ENCODE peak calls at places on chromosome 22, in five cellular contexts. P, C, T, U and X are unnamed samples.

GRCh38 chr22:24697141-24697540 is 77.4 kb downstream of the PIWIL3 start:
- ATAC-seq in P (peak), C (no peak), T (peak), U (peak), X (no peak)

GRCh38 chr22:32020117-32020516 is 22.9 kb upstream of the SLC5A1 start:
- ATAC-seq in P (no peak), C (no peak), T (no peak), U (no peak), X (no peak)

GRCh38 chr22:28923826-28924732 is 40.7 kb downstream of the ZNRF3 start:
- ATAC-seq in P (peak), C (no peak), T (peak), U (no peak), X (no peak)

GRCh38 chr22:37212174-37212906 is at the start of gene SSTR3:
- ATAC-seq in P (peak), C (peak), T (no peak), U (no peak), X (no peak)

GRCh38 chr22:35605787-35606492 is 11.2 kb downstream of the MB start:
- ATAC-seq in P (no peak), C (no peak), T (no peak), U (no peak), X (no peak)

GRCh38 chr22:21047035-21047661 is 1.4 kb downstream of the LRRC74B start:
- ATAC-seq in P (no peak), C (no peak), T (no peak), U (no peak), X (no peak)

GRCh38 chr22:40101417-40102101 is 76.2 kb upstream of the TNRC6B start:
- ATAC-seq in P (no peak), C (no peak), T (no peak), U (no peak), X (no peak)

GRCh38 chr22:36323855-36324331 is 63.9 kb downstream of the MYH9 start:
- ATAC-seq in P (no peak), C (no peak), T (peak), U (no peak), X (peak)

GRCh38 chr22:19832476-19833108 is 22.1 kb downstream of the GNB1L start:
- ATAC-seq in P (no peak), C (peak), T (no peak), U (peak), X (no peak)

GRCh38 chr22:37002633-37003032 is 16.6 kb downstream of the TST start:
- ATAC-seq in P (no peak), C (no peak), T (no peak), U (no peak), X (no peak)

GRCh38 chr22:35409783-35410662 is 10.1 kb downstream of the MCM5 start:
- ATAC-seq in P (no peak), C (peak), T (peak), U (no peak), X (peak)

GRCh38 chr22:20751185-20751851 is 22.6 kb upstream of the SERPIND1 start:
- ATAC-seq in P (peak), C (no peak), T (no peak), U (peak), X (no peak)

GRCh38 chr22:25627271-25627848 is 62.9 kb downstream of the GRK3 start:
- ATAC-seq in P (no peak), C (peak), T (no peak), U (no peak), X (no peak)

GRCh38 chr22:37145415-37146385 is 4.0 kb downstream of the IL2RB start:
- ATAC-seq in P (peak), C (no peak), T (no peak), U (no peak), X (no peak)

GRCh38 chr22:43884600-43885318 is 7.1 kb downstream of the PNPLA5 start:
- ATAC-seq in P (peak), C (peak), T (no peak), U (peak), X (no peak)

GRCh38 chr22:48241658-48242057 is 1479.2 kb downstream of the TBC1D22A start:
- ATAC-seq in P (no peak), C (no peak), T (no peak), U (no peak), X (no peak)

GRCh38 chr22:31635638-31636306 is 26.2 kb downstream of the PISD start:
- ATAC-seq in P (no peak), C (no peak), T (peak), U (no peak), X (no peak)

GRCh38 chr22:36824655-36825054 is 7.8 kb upstream of the PVALB start:
- ATAC-seq in P (no peak), C (no peak), T (peak), U (no peak), X (no peak)

GRCh38 chr22:44254811-44255210 is 57.9 kb downstream of the SHISAL1 start:
- ATAC-seq in P (no peak), C (no peak), T (no peak), U (no peak), X (no peak)

GRCh38 chr22:25741692-25742626 is at the start of gene MYO18B:
- ATAC-seq in P (peak), C (no peak), T (no peak), U (peak), X (no peak)

GRCh38 chr22:32777997-32778396 is 23.5 kb upstream of the TIMP3 start:
- ATAC-seq in P (no peak), C (no peak), T (no peak), U (no peak), X (no peak)

GRCh38 chr22:24190159-24190540 is 8.9 kb downstream of the SUSD2 start:
- ATAC-seq in P (no peak), C (no peak), T (no peak), U (no peak), X (peak)

GRCh38 chr22:20436309-20437252 is 1.0 kb downstream of the SCARF2 start:
- ATAC-seq in P (peak), C (no peak), T (no peak), U (peak), X (peak)

GRCh38 chr22:44437493-44438015 is 60.5 kb downstream of the RTL6 start:
- ATAC-seq in P (no peak), C (no peak), T (no peak), U (no peak), X (no peak)

GRCh38 chr22:26681395-26681821 is 24.0 kb downstream of the MIAT start:
- ATAC-seq in P (no peak), C (no peak), T (peak), U (no peak), X (no peak)

GRCh38 chr22:23113067-23113846 is 28.5 kb downstream of the RSPH14 start:
- ATAC-seq in P (no peak), C (peak), T (no peak), U (no peak), X (no peak)

GRCh38 chr22:32950366-32950765 is 107.8 kb downstream of the SYN3 start:
- ATAC-seq in P (no peak), C (no peak), T (no peak), U (no peak), X (no peak)

DNA sequence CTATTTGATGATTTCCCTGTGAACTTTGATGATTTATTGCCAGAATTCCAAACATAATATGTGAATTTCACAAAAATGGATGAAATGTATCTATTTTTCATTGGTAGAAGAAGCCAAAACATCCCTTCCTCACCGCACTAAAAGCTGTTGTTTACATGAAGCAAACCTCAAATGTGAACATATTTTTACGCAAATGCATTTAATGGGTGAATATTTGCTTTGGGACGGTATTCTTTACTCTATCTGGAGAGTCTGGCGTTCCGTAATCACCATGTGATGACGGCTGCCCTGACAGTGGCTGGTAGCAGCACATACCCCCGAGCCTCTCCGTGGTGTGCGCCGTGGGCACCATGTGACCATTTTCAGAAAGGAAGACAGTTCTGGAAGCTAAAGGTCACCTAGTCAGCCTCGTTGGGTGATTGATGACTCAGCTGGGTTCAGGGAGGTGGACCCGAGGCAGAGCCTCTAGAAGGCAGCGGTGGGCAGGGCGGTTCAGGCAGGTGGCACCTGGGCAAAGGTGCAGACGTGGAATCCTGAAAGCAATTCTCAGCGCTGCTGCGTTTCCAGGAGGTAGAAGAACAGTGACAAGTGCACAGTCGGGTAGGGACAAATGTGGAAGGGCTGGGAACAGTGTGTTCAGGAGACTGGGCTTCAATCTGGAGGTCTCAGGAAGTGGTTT is 45.3 kb downstream of the PPARA start:
- ATAC-seq in P (no peak), C (no peak), T (no peak), U (no peak), X (no peak)
- TF ChIP-seq EP300 in P (no peak), C (no peak), T (no peak), U (no peak), X (no peak)

GRCh38 chr22:42314709-42315391 is 44.4 kb upstream of the TCF20 start:
- ATAC-seq in P (no peak), C (no peak), T (no peak), U (no peak), X (no peak)

GRCh38 chr22:42316988-42317387 is 46.5 kb upstream of the TCF20 start:
- ATAC-seq in P (no peak), C (peak), T (peak), U (peak), X (peak)

GRCh38 chr22:42313204-42313603 is 42.8 kb upstream of the TCF20 start:
- ATAC-seq in P (peak), C (no peak), T (no peak), U (peak), X (no peak)

GRCh38 chr22:42315392-42315756 is 44.9 kb upstream of the TCF20 start:
- ATAC-seq in P (no peak), C (no peak), T (no peak), U (no peak), X (no peak)

DNA sequence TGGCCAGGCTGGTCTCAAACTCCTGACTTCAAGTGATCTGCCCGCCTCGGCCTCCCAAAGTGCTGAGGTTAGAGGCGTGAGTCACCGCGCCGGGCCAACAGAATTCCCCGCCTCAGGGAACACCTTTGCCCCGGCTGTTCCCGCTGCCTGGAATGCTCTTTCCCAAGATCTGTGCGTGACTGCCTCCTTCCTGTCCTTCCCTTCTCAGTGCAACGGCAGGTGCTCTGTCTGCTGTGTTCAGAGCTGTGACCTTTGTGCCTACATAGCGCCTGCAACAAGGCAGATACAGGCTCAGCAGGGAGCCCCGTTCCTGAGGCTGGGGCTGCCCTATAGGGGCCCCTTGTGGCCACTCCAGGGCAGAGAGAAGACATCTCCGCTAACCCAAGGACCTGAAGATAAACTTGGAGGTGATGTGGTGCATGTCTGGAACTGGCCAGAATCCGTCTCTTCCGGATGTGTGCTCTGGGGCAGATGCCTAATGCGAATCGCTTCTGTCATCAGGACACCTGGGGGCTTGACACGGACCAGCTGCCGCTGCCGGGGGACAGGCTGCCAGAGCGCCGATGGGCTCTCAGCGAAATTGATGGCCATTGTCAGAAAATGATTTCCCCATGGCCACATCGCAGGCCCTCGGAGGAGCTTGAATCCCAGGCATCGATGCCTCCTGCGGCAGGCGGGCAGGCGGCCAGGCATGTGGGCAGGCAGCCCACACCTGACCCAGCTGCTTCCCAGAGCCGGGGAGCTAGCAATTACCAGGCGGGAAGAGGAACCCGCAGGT is 43.5 kb upstream of the TCF20 start:
- ATAC-seq in P (peak), C (peak), T (peak), U (peak), X (no peak)
- TF ChIP-seq CTCF in P (peak), C (peak), T (peak), U (peak), X (peak)

DNA sequence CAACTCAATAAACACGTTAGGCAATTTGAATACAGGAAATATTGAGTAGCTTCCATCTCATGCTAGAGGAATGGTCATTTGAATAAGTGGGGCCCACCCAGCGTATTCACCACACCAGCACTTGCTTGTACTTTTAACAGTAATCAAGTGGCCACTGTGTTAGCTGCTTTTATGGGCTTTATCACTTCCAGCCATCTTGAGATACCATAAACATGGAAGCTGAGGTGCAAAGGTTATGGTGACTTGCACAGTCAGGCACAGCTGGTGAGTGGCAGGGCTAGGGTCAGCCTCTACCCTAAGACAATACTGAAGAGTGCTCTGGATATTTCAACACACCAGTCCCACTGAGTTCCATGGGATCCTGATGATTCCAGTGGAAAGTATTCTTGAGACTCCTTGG is 6.7 kb downstream of the JOSD1 start:
- ATAC-seq in P (peak), C (peak), T (no peak), U (peak), X (no peak)
- TF ChIP-seq POLR2AphosphoS5 in P (no peak), C (no peak), T (no peak), U (no peak), X (no peak)

GRCh38 chr22:30235687-30236170 is 10.8 kb downstream of the LIF start:
- ATAC-seq in P (peak), C (no peak), T (peak), U (no peak), X (no peak)
- TF ChIP-seq EP300 in P (no peak), C (no peak), T (no peak), U (no peak), X (no peak)

GRCh38 chr22:50199836-50200332 is 927 bp upstream of the SELENOO start:
- ATAC-seq in P (peak), C (peak), T (no peak), U (peak), X (peak)
- TF ChIP-seq CTCF in P (no peak), C (no peak), T (no peak), U (no peak), X (no peak)

GRCh38 chr22:30598986-30599385 is 7.3 kb upstream of the PES1 start:
- ATAC-seq in P (no peak), C (no peak), T (no peak), U (no peak), X (no peak)
- TF ChIP-seq POLR2AphosphoS5 in P (no peak), C (no peak), T (no peak), U (no peak), X (no peak)